ENCODE peak calls at places on chromosomes 1 and 21, in six cellular contexts. E is OCI-LY7, B is GM23338, N is neural progenitor cell, T is MM.1S, L is hepatocyte. R is an unnamed sample.

GRCh38 chr1:25520446-25521061 is 22.9 kb upstream of the LDLRAP1 start:
- DNase-seq in E (peak; percentile 80), B (peak; percentile 86), N (peak; percentile 72), T (peak; percentile 68), L (peak; percentile 80), R (peak; percentile 71)

GRCh38 chr1:158049867-158050266 is 56.4 kb downstream of the KIRREL1 start:
- DNase-seq in E (no peak), B (no peak), N (no peak), T (no peak), L (no peak), R (peak; percentile 32)

GRCh38 chr1:202029171-202029665 is 18.8 kb downstream of the ELF3 start:
- DNase-seq in E (no peak), B (no peak), N (no peak), T (no peak), L (no peak), R (peak; percentile 89)

GRCh38 chr1:156704930-156705320 is 458 bp downstream of the CRABP2 start:
- DNase-seq in E (no peak), B (peak; percentile 67), N (peak; percentile 59), T (no peak), L (peak; percentile 84), R (peak; percentile 92)

GRCh38 chr1:165914136-165914798 is 86.9 kb downstream of the UCK2 start:
- DNase-seq in E (peak; percentile 73), B (peak; percentile 81), N (peak; percentile 60), T (peak; percentile 80), L (peak; percentile 79), R (peak; percentile 86)

GRCh38 chr1:59199734-59200376 is 97.0 kb upstream of the FGGY start:
- DNase-seq in E (no peak), B (no peak), N (no peak), T (no peak), L (no peak), R (no peak)

GRCh38 chr1:16183157-16183556 is 27.3 kb upstream of the EPHA2 start:
- DNase-seq in E (no peak), B (no peak), N (no peak), T (no peak), L (peak; percentile 34), R (peak; percentile 99)

GRCh38 chr1:112114540-112114939 is 125.1 kb upstream of the KCND3 start:
- DNase-seq in E (peak; percentile 2), B (peak; percentile 13), N (no peak), T (no peak), L (no peak), R (no peak)

GRCh38 chr1:176033474-176033873 is 173.6 kb downstream of the COP1 start:
- DNase-seq in E (no peak), B (no peak), N (no peak), T (no peak), L (no peak), R (peak; percentile 40)

GRCh38 chr1:22410928-22411495 is 40.6 kb upstream of the ZBTB40 start:
- DNase-seq in E (no peak), B (no peak), N (no peak), T (no peak), L (peak; percentile 24), R (no peak)

GRCh38 chr1:225137981-225138380 is 208.5 kb downstream of the DNAH14 start:
- DNase-seq in E (no peak), B (no peak), N (no peak), T (no peak), L (no peak), R (no peak)

GRCh38 chr1:212699839-212700596 is at the start of gene BATF3:
- DNase-seq in E (peak; percentile 43), B (peak; percentile 44), N (peak; percentile 67), T (no peak), L (peak; percentile 20), R (peak; percentile 69)

GRCh38 chr21:42624095-42624830 is 29.2 kb upstream of the PDE9A start:
- DNase-seq in E (no peak), B (no peak), N (no peak), T (no peak), L (peak; percentile 46), R (no peak)

GRCh38 chr1:21302747-21303715 is 12.8 kb upstream of the ECE1 start:
- DNase-seq in E (no peak), B (no peak), N (no peak), T (no peak), L (no peak), R (peak; percentile 90)

GRCh38 chr1:53573522-53573921 is 114.3 kb downstream of the DMRTB1 start:
- DNase-seq in E (no peak), B (no peak), N (no peak), T (no peak), L (no peak), R (no peak)

GRCh38 chr1:42733415-42734200 is 6.4 kb downstream of the CLDN19 start:
- DNase-seq in E (no peak), B (no peak), N (no peak), T (no peak), L (no peak), R (no peak)

GRCh38 chr1:156641761-156642264 is at the start of gene BCAN:
- DNase-seq in E (no peak), B (peak; percentile 89), N (peak; percentile 91), T (no peak), L (peak; percentile 66), R (peak; percentile 48)

GRCh38 chr1:6130036-6130435 is 50.1 kb downstream of the CHD5 start:
- DNase-seq in E (no peak), B (no peak), N (no peak), T (no peak), L (no peak), R (no peak)

GRCh38 chr21:41820384-41821080 is 53.7 kb upstream of the RIPK4 start:
- DNase-seq in E (no peak), B (no peak), N (no peak), T (no peak), L (no peak), R (no peak)

GRCh38 chr1:223820976-223821375 is 24.8 kb downstream of the TP53BP2 start:
- DNase-seq in E (no peak), B (no peak), N (no peak), T (no peak), L (no peak), R (peak; percentile 27)

GRCh38 chr1:37926061-37926924 is 20.6 kb downstream of the INPP5B start:
- DNase-seq in E (peak; percentile 79), B (no peak), N (no peak), T (no peak), L (no peak), R (no peak)

GRCh38 chr1:199590708-199591107 is 436.8 kb upstream of the NR5A2 start:
- DNase-seq in E (no peak), B (no peak), N (no peak), T (no peak), L (no peak), R (no peak)

GRCh38 chr1:84687703-84688460 is 2.4 kb downstream of the SSX2IP start:
- DNase-seq in E (peak; percentile 19), B (no peak), N (no peak), T (no peak), L (no peak), R (peak; percentile 65)

GRCh38 chr1:240611228-240611618 is 732 bp downstream of the GREM2 start:
- DNase-seq in E (no peak), B (peak; percentile 10), N (no peak), T (peak; percentile 10), L (no peak), R (no peak)

GRCh38 chr1:9119745-9120144 is 9.2 kb downstream of the GPR157 start:
- DNase-seq in E (no peak), B (no peak), N (no peak), T (no peak), L (no peak), R (no peak)

GRCh38 chr1:226107471-226108460 is 45.2 kb downstream of the H3-3A start:
- DNase-seq in E (peak; percentile 59), B (no peak), N (no peak), T (no peak), L (no peak), R (no peak)

GRCh38 chr1:37605806-37606474 is 10.2 kb upstream of the GNL2 start:
- DNase-seq in E (no peak), B (no peak), N (no peak), T (no peak), L (no peak), R (peak; percentile 70)

GRCh38 chr1:87368907-87369306 is 40.2 kb downstream of the LMO4 start:
- DNase-seq in E (no peak), B (no peak), N (no peak), T (no peak), L (no peak), R (peak; percentile 8)

GRCh38 chr1:164794310-164794709 is 235.3 kb downstream of the PBX1 start:
- DNase-seq in E (no peak), B (no peak), N (no peak), T (no peak), L (peak; percentile 66), R (peak; percentile 98)

GRCh38 chr1:244368279-244368678 is 83.4 kb downstream of the ADSS2 start:
- DNase-seq in E (no peak), B (no peak), N (no peak), T (no peak), L (no peak), R (no peak)
- TF ChIP-seq EZH2phosphoT487 in E (no peak), B (no peak), N (no peak), T (no peak), L (no peak), R (no peak)

GRCh38 chr21:46145159-46145839 is 10.1 kb downstream of the FTCD start:
- DNase-seq in E (no peak), B (no peak), N (no peak), T (no peak), L (no peak), R (no peak)
- TF ChIP-seq EZH2phosphoT487 in E (no peak), B (no peak), N (no peak), T (no peak), L (no peak), R (no peak)

DNA sequence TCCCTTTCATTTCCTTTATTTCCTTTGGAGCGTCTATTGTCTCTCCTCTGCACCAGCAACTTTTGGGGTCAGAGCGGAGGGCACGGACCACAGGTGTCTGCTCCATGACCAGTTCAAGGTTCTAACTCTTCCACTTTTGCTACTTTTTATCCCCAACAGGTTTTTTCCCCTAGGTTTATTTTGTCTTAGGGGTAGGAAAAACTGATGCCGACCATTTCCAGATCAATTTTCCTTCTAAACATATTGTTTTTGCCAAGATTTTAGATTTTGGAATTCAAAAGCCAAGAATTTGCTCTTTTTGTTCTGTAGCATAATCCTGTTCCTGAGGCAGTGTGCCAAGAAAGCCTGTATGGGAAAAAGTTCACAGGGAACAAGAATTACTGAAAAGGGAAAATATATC is 31.0 kb downstream of the TSEN15 start:
- DNase-seq in E (no peak), B (no peak), N (no peak), T (no peak), L (no peak), R (no peak)
- TF ChIP-seq EZH2phosphoT487 in E (no peak), B (no peak), N (no peak), T (no peak), L (no peak), R (no peak)

GRCh38 chr21:36768496-36768895 is 69.6 kb downstream of the SIM2 start:
- DNase-seq in E (no peak), B (no peak), N (no peak), T (no peak), L (no peak), R (no peak)

GRCh38 chr21:36766511-36766910 is 67.6 kb downstream of the SIM2 start:
- DNase-seq in E (no peak), B (no peak), N (no peak), T (no peak), L (no peak), R (no peak)

GRCh38 chr21:36765229-36765628 is 66.3 kb downstream of the SIM2 start:
- DNase-seq in E (no peak), B (no peak), N (no peak), T (no peak), L (no peak), R (peak; percentile 21)

GRCh38 chr21:36769051-36769867 is 70.3 kb downstream of the SIM2 start:
- DNase-seq in E (no peak), B (no peak), N (no peak), T (no peak), L (no peak), R (no peak)

GRCh38 chr21:36767096-36767495 is 68.2 kb downstream of the SIM2 start:
- DNase-seq in E (no peak), B (no peak), N (no peak), T (no peak), L (no peak), R (no peak)
- TF ChIP-seq EZH2phosphoT487 in E (no peak), B (no peak), N (no peak), T (no peak), L (no peak), R (no peak)

R was measured in GM23248.